ENCODE peak calls at places on chromosomes 7 and 10, in six cellular contexts. I, Y, E, V, J and P are unnamed samples.

GRCh38 chr7:55534916-55535636 is 37.2 kb downstream of the VOPP1 start:
- DNase-seq in I (no peak), E (no peak), V (peak; percentile 83), J (no peak), Y (no peak), P (no peak)

GRCh38 chr10:131725736-131726459 is 174.9 kb upstream of the PPP2R2D start:
- DNase-seq in I (no peak), V (peak; percentile 63), J (peak; percentile 24), Y (no peak), E (no peak), P (peak; percentile 27)

GRCh38 chr7:155374276-155375252 is 76.9 kb downstream of the INSIG1 start:
- DNase-seq in Y (no peak), V (no peak), J (no peak), I (no peak), E (no peak), P (no peak)

GRCh38 chr10:4020651-4021050 is 235.6 kb upstream of the KLF6 start:
- DNase-seq in J (no peak), I (no peak), Y (no peak), E (no peak), V (no peak), P (no peak)

GRCh38 chr10:24256619-24257018 is 47.7 kb downstream of the KIAA1217 start:
- DNase-seq in I (no peak), J (no peak), E (no peak), V (no peak), Y (no peak), P (no peak)

GRCh38 chr7:157985636-157986035 is 602.0 kb downstream of the PTPRN2 start:
- DNase-seq in E (no peak), J (no peak), Y (no peak), V (peak; percentile 62), I (no peak), P (no peak)

GRCh38 chr7:98930921-98931320 is 52.6 kb downstream of the TRRAP start:
- DNase-seq in J (no peak), I (no peak), Y (peak; percentile 1), V (no peak), E (no peak), P (no peak)

GRCh38 chr10:26517141-26517890 is 79.2 kb downstream of the APBB1IP start:
- DNase-seq in I (no peak), V (no peak), J (no peak), Y (peak; percentile 4), E (no peak), P (no peak)

GRCh38 chr10:95217476-95217875 is 23.4 kb downstream of the ACSM6 start:
- DNase-seq in J (no peak), E (no peak), V (no peak), I (no peak), Y (no peak), P (no peak)

GRCh38 chr7:14835399-14835798 is 67.2 kb downstream of the DGKB start:
- DNase-seq in I (no peak), V (no peak), Y (no peak), E (no peak), J (no peak), P (no peak)

GRCh38 chr7:134893920-134894319 is 92.4 kb upstream of the AGBL3 start:
- DNase-seq in I (no peak), V (no peak), Y (no peak), J (no peak), E (no peak), P (no peak)

GRCh38 chr7:87797798-87798403 is 78.3 kb downstream of the SLC25A40 start:
- DNase-seq in Y (peak; percentile 51), V (no peak), J (no peak), E (peak; percentile 76), I (no peak), P (no peak)

GRCh38 chr7:50981743-50982142 is 199.0 kb upstream of the GRB10 start:
- DNase-seq in I (no peak), J (no peak), Y (no peak), V (no peak), E (no peak), P (no peak)

GRCh38 chr7:152959610-152960009 is 200.1 kb downstream of the ACTR3B start:
- DNase-seq in Y (no peak), E (no peak), J (no peak), I (no peak), V (no peak), P (no peak)

GRCh38 chr10:125011171-125011925 is 69.4 kb downstream of the ZRANB1 start:
- DNase-seq in I (no peak), J (no peak), E (no peak), V (peak; percentile 50), Y (no peak), P (no peak)

GRCh38 chr7:7257899-7258692 is 75.8 kb downstream of the C1GALT1 start:
- DNase-seq in I (no peak), E (no peak), Y (peak; percentile 32), J (no peak), V (no peak), P (no peak)

GRCh38 chr7:104982308-104982755 is 31.7 kb upstream of the KMT2E start:
- DNase-seq in J (no peak), E (peak; percentile 63), V (no peak), Y (peak; percentile 74), I (no peak), P (no peak)

GRCh38 chr7:40490603-40490924 is 355.8 kb downstream of the SUGCT start:
- DNase-seq in V (no peak), I (no peak), Y (no peak), J (no peak), E (no peak), P (no peak)

GRCh38 chr10:51879238-51879637 is 179.8 kb upstream of the CSTF2T start:
- DNase-seq in V (no peak), J (no peak), I (no peak), E (peak; percentile 1), Y (peak; percentile 5), P (no peak)

GRCh38 chr10:35639021-35639521 is 3.0 kb downstream of the FZD8 start:
- DNase-seq in V (no peak), J (no peak), Y (no peak), E (no peak), I (no peak), P (no peak)

GRCh38 chr7:28112883-28113540 is 67.6 kb downstream of the JAZF1 start:
- DNase-seq in E (no peak), I (peak; percentile 57), J (no peak), Y (no peak), V (no peak), P (no peak)